ENCODE peak calls at places on chromosome X, in four cellular contexts. One of them, this sample, is unnamed. For H3K4me1, the result is how much of the 10 kb centered on the place peaks cover.

GRCh38 chrX:153310901-153311300 is 10.7 kb downstream of the PNMA6F start:
- DNase-seq in IMR-90: no peak
- DNase-seq in left ventricle myocardium inferior: no peak
- DNase-seq in osteoblast: peak
- DNase-seq in this sample: no peak

GRCh38 chrX:108590496-108590895 is 145.9 kb downstream of the IRS4 start:
- DNase-seq in osteoblast: no peak
- DNase-seq in left ventricle myocardium inferior: no peak
- DNase-seq in IMR-90: peak
- DNase-seq in this sample: peak

GRCh38 chrX:39983715-39984114 is 114.0 kb downstream of the BCOR start:
- DNase-seq in IMR-90: peak
- DNase-seq in left ventricle myocardium inferior: no peak
- DNase-seq in osteoblast: peak
- DNase-seq in this sample: peak

GRCh38 chrX:148535639-148536038 is 35.2 kb downstream of the AFF2 start:
- DNase-seq in left ventricle myocardium inferior: no peak
- DNase-seq in IMR-90: no peak
- DNase-seq in osteoblast: no peak
- DNase-seq in this sample: no peak

GRCh38 chrX:152674135-152674534 is 24.5 kb upstream of the MAGEA3 start:
- DNase-seq in IMR-90: no peak
- DNase-seq in left ventricle myocardium inferior: no peak
- DNase-seq in osteoblast: no peak
- DNase-seq in this sample: no peak

GRCh38 chrX:140337263-140337662 is 167.6 kb downstream of the SOX3 start:
- DNase-seq in IMR-90: no peak
- DNase-seq in osteoblast: no peak
- DNase-seq in left ventricle myocardium inferior: no peak
- DNase-seq in this sample: no peak

GRCh38 chrX:151515233-151515632 is 48.2 kb upstream of the PASD1 start:
- DNase-seq in osteoblast: no peak
- DNase-seq in left ventricle myocardium inferior: no peak
- DNase-seq in IMR-90: no peak
- DNase-seq in this sample: no peak

GRCh38 chrX:48645669-48646068 is 37.9 kb upstream of the WAS start:
- DNase-seq in left ventricle myocardium inferior: no peak
- DNase-seq in osteoblast: no peak
- DNase-seq in IMR-90: no peak
- DNase-seq in this sample: no peak

GRCh38 chrX:68462653-68463052 is 29.4 kb upstream of the OPHN1 start:
- DNase-seq in IMR-90: peak
- DNase-seq in left ventricle myocardium inferior: no peak
- DNase-seq in osteoblast: no peak
- DNase-seq in this sample: peak

GRCh38 chrX:154082396-154083133 is 15.0 kb downstream of the MECP2 start:
- DNase-seq in left ventricle myocardium inferior: no peak
- DNase-seq in IMR-90: peak
- DNase-seq in osteoblast: no peak
- DNase-seq in this sample: peak

GRCh38 chrX:139725720-139726119 is 17.8 kb upstream of the MCF2 start:
- DNase-seq in IMR-90: no peak
- DNase-seq in osteoblast: no peak
- DNase-seq in left ventricle myocardium inferior: no peak
- DNase-seq in this sample: no peak

GRCh38 chrX:155094468-155095061 is 23.3 kb downstream of the BRCC3 start:
- DNase-seq in osteoblast: no peak
- DNase-seq in left ventricle myocardium inferior: no peak
- DNase-seq in IMR-90: peak
- DNase-seq in this sample: no peak

GRCh38 chrX:11533211-11533651 is 132.5 kb downstream of the ARHGAP6 start:
- DNase-seq in left ventricle myocardium inferior: no peak
- DNase-seq in osteoblast: peak
- DNase-seq in IMR-90: peak
- DNase-seq in this sample: peak
- TF ChIP-seq CTCF in left ventricle myocardium inferior: peak
- TF ChIP-seq CTCF in osteoblast: peak
- TF ChIP-seq CTCF in IMR-90: peak
- TF ChIP-seq CTCF in this sample: peak

GRCh38 chrX:142576615-142577014 is 371.5 kb upstream of the MAGEC2 start:
- DNase-seq in osteoblast: no peak
- DNase-seq in IMR-90: no peak
- DNase-seq in left ventricle myocardium inferior: no peak
- DNase-seq in this sample: no peak
- H3K4me1 ChIP-seq in osteoblast: under half
- H3K4me1 ChIP-seq in IMR-90: under half
- H3K4me1 ChIP-seq in left ventricle myocardium inferior: under half
- H3K4me1 ChIP-seq in this sample: under half

DNA sequence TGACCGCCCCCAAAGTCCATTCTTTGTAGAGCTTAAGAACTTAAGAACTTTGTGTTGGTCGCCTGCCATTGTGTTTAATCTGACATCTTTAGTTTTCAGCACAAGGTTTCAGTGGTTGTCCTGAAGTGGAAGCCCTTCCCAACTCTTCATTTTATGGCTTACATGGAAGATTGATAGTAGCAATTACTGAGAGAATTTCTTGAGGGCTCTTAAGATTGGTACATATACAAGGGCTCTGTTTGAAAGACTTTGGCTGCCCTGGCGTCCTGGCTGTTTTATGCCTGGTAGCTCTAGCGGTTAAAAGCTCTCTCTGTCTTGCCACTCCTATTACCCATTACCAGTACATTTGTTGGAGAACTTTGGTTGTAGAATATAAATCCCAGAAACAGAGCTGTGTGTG is 75.0 kb downstream of the KDM6A start:
- DNase-seq in osteoblast: no peak
- DNase-seq in left ventricle myocardium inferior: no peak
- DNase-seq in IMR-90: no peak
- DNase-seq in this sample: no peak
- H3K4me3 ChIP-seq in osteoblast: no peak
- H3K4me3 ChIP-seq in left ventricle myocardium inferior: no peak
- H3K4me3 ChIP-seq in IMR-90: no peak
- H3K4me3 ChIP-seq in this sample: no peak

GRCh38 chrX:10326578-10326977 is 169.8 kb downstream of the CLCN4 start:
- DNase-seq in left ventricle myocardium inferior: no peak
- DNase-seq in osteoblast: no peak
- DNase-seq in IMR-90: peak
- DNase-seq in this sample: no peak
- TF ChIP-seq CTCF in left ventricle myocardium inferior: peak
- TF ChIP-seq CTCF in osteoblast: peak
- TF ChIP-seq CTCF in IMR-90: peak
- TF ChIP-seq CTCF in this sample: peak

GRCh38 chrX:42944381-42944998 is 166.5 kb upstream of the PPP1R2C start:
- DNase-seq in left ventricle myocardium inferior: no peak
- DNase-seq in IMR-90: no peak
- DNase-seq in osteoblast: no peak
- DNase-seq in this sample: no peak

GRCh38 chrX:42943051-42943450 is 165.1 kb upstream of the PPP1R2C start:
- DNase-seq in left ventricle myocardium inferior: no peak
- DNase-seq in IMR-90: no peak
- DNase-seq in osteoblast: no peak
- DNase-seq in this sample: no peak

GRCh38 chrX:42941671-42942070 is 163.7 kb upstream of the PPP1R2C start:
- DNase-seq in osteoblast: no peak
- DNase-seq in IMR-90: no peak
- DNase-seq in left ventricle myocardium inferior: no peak
- DNase-seq in this sample: no peak

GRCh38 chrX:42948723-42949122 is 170.8 kb upstream of the PPP1R2C start:
- DNase-seq in IMR-90: no peak
- DNase-seq in left ventricle myocardium inferior: no peak
- DNase-seq in osteoblast: no peak
- DNase-seq in this sample: no peak

GRCh38 chrX:42946544-42947223 is 168.7 kb upstream of the PPP1R2C start:
- DNase-seq in left ventricle myocardium inferior: no peak
- DNase-seq in osteoblast: no peak
- DNase-seq in IMR-90: no peak
- DNase-seq in this sample: no peak
- H3K4me1 ChIP-seq in left ventricle myocardium inferior: under half
- H3K4me1 ChIP-seq in osteoblast: under half
- H3K4me1 ChIP-seq in IMR-90: under half
- H3K4me1 ChIP-seq in this sample: under half

This sample was measured in astrocyte.